ENCODE peak calls at places on chromosomes 7 and 10, in nine cellular contexts. V is choroid plexus epithelial cell, R is PC-3, W is left kidney, Q is stromal cell of bone marrow, Y is GM23248, B is cerebellar cortex, H is Ammon's horn, F is H4. I is an unnamed sample.

GRCh38 chr10:101767966-101768790 is 7.7 kb downstream of the FGF8 start:
- DNase-seq in R (no peak), B (no peak), W (peak; percentile 66), H (no peak), V (no peak), F (no peak), Q (no peak), Y (no peak), I (no peak)

GRCh38 chr7:155878674-155879073 is 66.4 kb upstream of the SHH start:
- DNase-seq in Q (no peak), B (no peak), W (no peak), H (no peak), V (no peak), Y (no peak), F (no peak), R (no peak), I (no peak)

GRCh38 chr10:70678250-70678635 is 5.9 kb downstream of the ADAMTS14 start:
- DNase-seq in V (no peak), Q (no peak), Y (no peak), R (no peak), W (no peak), H (no peak), F (no peak), B (no peak), I (no peak)

GRCh38 chr7:132783824-132784223 is 207.6 kb upstream of the PLXNA4 start:
- DNase-seq in Y (peak; percentile 80), R (peak; percentile 94), H (no peak), F (peak; percentile 94), V (peak; percentile 78), W (no peak), B (no peak), Q (peak; percentile 47), I (no peak)

GRCh38 chr10:116685807-116686206 is 56.6 kb downstream of the HSPA12A start:
- DNase-seq in Y (no peak), F (no peak), B (no peak), Q (no peak), V (no peak), H (no peak), W (no peak), R (no peak), I (no peak)

GRCh38 chr7:6227294-6227846 is 45.1 kb downstream of the CYTH3 start:
- DNase-seq in Q (no peak), B (peak; percentile 38), V (peak; percentile 76), R (no peak), Y (peak; percentile 58), F (no peak), H (no peak), W (peak; percentile 35), I (peak; percentile 15)

GRCh38 chr7:16675277-16675676 is 29.3 kb downstream of the BZW2 start:
- DNase-seq in V (no peak), W (no peak), Y (no peak), F (no peak), Q (no peak), B (no peak), H (no peak), R (no peak), I (no peak)

GRCh38 chr10:71512794-71513379 is 116.2 kb downstream of the CDH23 start:
- DNase-seq in V (peak; percentile 35), Y (no peak), B (no peak), Q (no peak), H (no peak), W (peak; percentile 60), R (peak; percentile 71), F (peak; percentile 50), I (no peak)

GRCh38 chr7:12199363-12199762 is 11.7 kb upstream of the TMEM106B start:
- DNase-seq in V (peak; percentile 67), R (peak; percentile 57), H (no peak), Q (no peak), F (peak; percentile 35), B (no peak), Y (no peak), W (peak; percentile 9), I (no peak)

GRCh38 chr7:29840701-29841100 is 34.4 kb downstream of the WIPF3 start:
- DNase-seq in Y (no peak), H (no peak), R (no peak), B (no peak), W (no peak), F (no peak), Q (no peak), V (no peak), I (no peak)

GRCh38 chr7:95425694-95426093 is 9.1 kb downstream of the PON2 start:
- DNase-seq in B (no peak), H (no peak), Y (no peak), V (no peak), F (no peak), Q (no peak), R (no peak), W (no peak), I (no peak)

GRCh38 chr10:44974628-44975431 is 3.8 kb downstream of the DEPP1 start:
- DNase-seq in Y (peak; percentile 82), R (peak; percentile 74), V (peak; percentile 75), Q (no peak), H (peak; percentile 74), F (peak; percentile 59), B (peak; percentile 73), W (peak; percentile 85), I (peak; percentile 85)

GRCh38 chr7:20172736-20173334 is 44.3 kb downstream of the MACC1 start:
- DNase-seq in R (peak; percentile 74), H (peak; percentile 43), Y (peak; percentile 68), B (peak; percentile 35), W (peak; percentile 82), Q (peak; percentile 52), V (peak; percentile 78), F (peak; percentile 92), I (no peak)

GRCh38 chr7:114921636-114922150 is at the start of gene MDFIC:
- DNase-seq in V (peak; percentile 25), H (no peak), W (peak; percentile 55), B (no peak), F (no peak), R (no peak), Q (no peak), Y (no peak), I (no peak)

GRCh38 chr7:24801910-24802699 is 44.8 kb upstream of the GSDME start:
- DNase-seq in Q (no peak), B (no peak), H (no peak), R (no peak), F (no peak), Y (no peak), W (no peak), V (no peak), I (no peak)

GRCh38 chr10:62384057-62384446 is 9.9 kb downstream of the ZNF365 start:
- DNase-seq in B (no peak), H (peak; percentile 24), Q (peak; percentile 48), F (peak; percentile 92), R (peak; percentile 100), W (no peak), Y (peak; percentile 95), V (peak; percentile 19), I (no peak)

GRCh38 chr7:17487343-17487742 is 188.9 kb downstream of the AHR start:
- DNase-seq in H (no peak), F (no peak), Y (no peak), Q (no peak), W (no peak), V (no peak), B (no peak), R (no peak), I (no peak)

GRCh38 chr10:6089334-6090219 is 743 bp downstream of the RBM17 start:
- DNase-seq in V (peak; percentile 44), W (peak; percentile 75), B (no peak), Q (no peak), F (no peak), R (peak; percentile 23), Y (peak; percentile 64), H (no peak), I (no peak)

I was measured in cerebellum.